ENCODE peak calls at places on chromosome 20, in four cellular contexts. U is activated CD4-positive, CD25-positive, alpha-beta regulatory T cell; B is NCI-H1930; E is hypothalamus. L is an unnamed sample.

GRCh38 chr20:3130051-3130600 is 29.5 kb downstream of the FASTKD5 start:
- DNase-seq in U (no peak), B (no peak), E (no peak), L (no peak)

GRCh38 chr20:63538204-63539091 is 1.3 kb upstream of the PTK6 start:
- DNase-seq in E (no peak), U (no peak), B (no peak), L (no peak)

GRCh38 chr20:19022791-19023448 is 189.5 kb upstream of the SLC24A3 start:
- DNase-seq in B (no peak), U (no peak), E (no peak), L (no peak)

GRCh38 chr20:25278636-25279361 is 30.9 kb downstream of the PYGB start:
- DNase-seq in U (no peak), E (no peak), B (no peak), L (peak)

GRCh38 chr20:45343445-45343866 is 4.8 kb downstream of the SDC4 start:
- DNase-seq in E (no peak), B (no peak), U (no peak), L (no peak)

GRCh38 chr20:41222299-41222698 is 85.0 kb downstream of the PLCG1 start:
- DNase-seq in U (no peak), E (peak), B (no peak), L (no peak)

GRCh38 chr20:53805895-53806384 is 212.3 kb upstream of the ZNF217 start:
- DNase-seq in E (no peak), U (no peak), B (no peak), L (no peak)

GRCh38 chr20:36408219-36408618 is 102.1 kb downstream of the DLGAP4 start:
- DNase-seq in U (no peak), E (peak), B (no peak), L (no peak)

GRCh38 chr20:35179292-35180212 is 7.7 kb downstream of the PROCR start:
- DNase-seq in U (no peak), B (no peak), E (no peak), L (no peak)

GRCh38 chr20:34581341-34582189 is 23.0 kb downstream of the MAP1LC3A start:
- DNase-seq in B (no peak), U (no peak), E (no peak), L (no peak)

GRCh38 chr20:20369353-20370086 is 1.6 kb downstream of the INSM1 start:
- DNase-seq in E (no peak), B (peak), U (no peak), L (no peak)

GRCh38 chr20:2631228-2631627 is 21.2 kb upstream of the NOP56 start:
- DNase-seq in U (no peak), B (no peak), E (no peak), L (no peak)

GRCh38 chr20:11373391-11373790 is 544.3 kb upstream of the BTBD3 start:
- DNase-seq in E (peak), U (no peak), B (no peak), L (no peak)

GRCh38 chr20:32018269-32019155 is 8.3 kb downstream of the CCM2L start:
- DNase-seq in E (peak), U (peak), B (peak), L (peak)

GRCh38 chr20:51375561-51375960 is 167.0 kb downstream of the NFATC2 start:
- DNase-seq in B (no peak), U (no peak), E (no peak), L (no peak)

GRCh38 chr20:23143986-23144695 is 58.0 kb upstream of the CD93 start:
- DNase-seq in E (no peak), B (no peak), U (no peak), L (no peak)

GRCh38 chr20:17938889-17939619 is 29.5 kb downstream of the SNX5 start:
- DNase-seq in U (peak), B (peak), E (peak), L (peak)

GRCh38 chr20:47817573-47817972 is 32.3 kb upstream of the SULF2 start:
- DNase-seq in E (no peak), U (no peak), B (no peak), L (no peak)

GRCh38 chr20:51348866-51349265 is 193.7 kb downstream of the NFATC2 start:
- DNase-seq in B (no peak), E (no peak), U (no peak), L (no peak)

GRCh38 chr20:34575756-34576155 is 17.2 kb downstream of the MAP1LC3A start:
- DNase-seq in B (no peak), E (no peak), U (no peak), L (no peak)

GRCh38 chr20:14751191-14751590 is 413.8 kb upstream of the FLRT3 start:
- DNase-seq in B (no peak), E (no peak), U (no peak), L (no peak)

GRCh38 chr20:61818746-61819483 is 246.8 kb downstream of the TAF4 start:
- DNase-seq in E (no peak), B (no peak), U (no peak), L (no peak)

GRCh38 chr20:62768815-62769287 is 27.4 kb upstream of the MRGBP start:
- DNase-seq in E (peak), B (no peak), U (no peak), L (peak)

GRCh38 chr20:4667371-4667773 is 54.3 kb upstream of the PRND start:
- DNase-seq in B (no peak), E (no peak), U (no peak), L (no peak)

GRCh38 chr20:17735206-17735804 is 35.5 kb downstream of the BANF2 start:
- DNase-seq in U (no peak), E (no peak), B (no peak), L (no peak)

GRCh38 chr20:11556410-11556809 is 361.3 kb upstream of the BTBD3 start:
- DNase-seq in U (no peak), B (no peak), E (no peak), L (no peak)

GRCh38 chr20:6635034-6635736 is 132.3 kb upstream of the BMP2 start:
- DNase-seq in E (no peak), U (no peak), B (no peak), L (no peak)

GRCh38 chr20:53884859-53885654 is 185.3 kb downstream of the BCAS1 start:
- DNase-seq in U (peak), E (no peak), B (no peak), L (no peak)

GRCh38 chr20:31967830-31968249 is at the start of gene XKR7:
- DNase-seq in B (peak), E (peak), U (no peak), L (no peak)

GRCh38 chr20:5136096-5136495 is 9.3 kb downstream of the CDS2 start:
- DNase-seq in E (no peak), U (no peak), B (no peak), L (no peak)

GRCh38 chr20:63682384-63683139 is 13.9 kb upstream of the TNFRSF6B start:
- DNase-seq in B (no peak), U (no peak), E (no peak), L (no peak)

GRCh38 chr20:45974896-45975565 is 3.0 kb upstream of the ZNF335 start:
- DNase-seq in B (no peak), U (no peak), E (no peak), L (no peak)

GRCh38 chr20:57475388-57476072 is 49.4 kb downstream of the CTCFL start:
- DNase-seq in B (no peak), E (no peak), U (no peak), L (no peak)

GRCh38 chr20:43717616-43717995 is 9.2 kb downstream of the GTSF1L start:
- DNase-seq in B (no peak), U (no peak), E (no peak), L (no peak)

GRCh38 chr20:11170565-11170964 is 496.8 kb upstream of the JAG1 start:
- DNase-seq in U (no peak), B (no peak), E (no peak), L (no peak)

GRCh38 chr20:7926767-7927166 is 13.5 kb downstream of the HAO1 start:
- DNase-seq in U (no peak), B (no peak), E (no peak), L (no peak)

GRCh38 chr20:19783966-19784401 is 25.9 kb downstream of the RIN2 start:
- DNase-seq in E (no peak), B (no peak), U (no peak), L (no peak)

GRCh38 chr20:47191074-47191673 is 165.3 kb downstream of the ZMYND8 start:
- DNase-seq in B (no peak), U (no peak), E (no peak), L (no peak)

L was measured in mesothelial cell of epicardium.